ENCODE peak calls at places on chromosomes 2 and 18, in five cellular contexts. B is cardiac muscle cell, X is kidney, Y is Peyer's patch, F is stomach. W is an unnamed sample.

GRCh38 chr18:59823611-59824195 is 76.1 kb upstream of the PMAIP1 start:
- DNase-seq in B (peak; percentile 87), X (no peak), Y (peak; percentile 33), F (peak; percentile 76), W (peak; percentile 53)

GRCh38 chr2:101113441-101114267 is 37.5 kb downstream of the TBC1D8 start:
- DNase-seq in B (peak; percentile 83), X (no peak), Y (no peak), F (peak; percentile 48), W (no peak)

GRCh38 chr2:9653485-9654271 is 22.9 kb upstream of the YWHAQ start:
- DNase-seq in B (no peak), X (no peak), Y (no peak), F (no peak), W (peak; percentile 48)

GRCh38 chr2:28447943-28448737 is 47.7 kb upstream of the PLB1 start:
- DNase-seq in B (peak; percentile 89), X (no peak), Y (no peak), F (no peak), W (no peak)

GRCh38 chr2:207528980-207529329 is 807 bp upstream of the CREB1 start:
- DNase-seq in B (peak; percentile 50), X (no peak), Y (peak; percentile 52), F (peak; percentile 31), W (peak; percentile 46)

GRCh38 chr2:64678771-64679615 is 25.3 kb upstream of the SERTAD2 start:
- DNase-seq in B (no peak), X (no peak), Y (no peak), F (no peak), W (no peak)

GRCh38 chr2:63981702-63982103 is 37.5 kb downstream of the VPS54 start:
- DNase-seq in B (no peak), X (no peak), Y (no peak), F (no peak), W (no peak)

GRCh38 chr18:73461038-73461779 is 593.4 kb upstream of the NETO1 start:
- DNase-seq in B (no peak), X (no peak), Y (no peak), F (no peak), W (no peak)

GRCh38 chr2:230457073-230457768 is 41.2 kb downstream of the SP100 start:
- DNase-seq in B (no peak), X (no peak), Y (peak; percentile 62), F (no peak), W (no peak)

GRCh38 chr2:101474752-101475384 is at the start of gene RFX8:
- DNase-seq in B (peak; percentile 90), X (no peak), Y (no peak), F (no peak), W (peak; percentile 44)

GRCh38 chr2:147511491-147511948 is 333.3 kb upstream of the ACVR2A start:
- DNase-seq in B (peak; percentile 65), X (peak; percentile 84), Y (no peak), F (no peak), W (no peak)

GRCh38 chr18:26307161-26307773 is 81.0 kb downstream of the TAF4B start:
- DNase-seq in B (peak; percentile 78), X (no peak), Y (no peak), F (no peak), W (peak; percentile 53)

GRCh38 chr2:159138642-159139182 is 147.8 kb downstream of the WDSUB1 start:
- DNase-seq in B (no peak), X (no peak), Y (no peak), F (no peak), W (no peak)

GRCh38 chr18:72207280-72207679 is 336.9 kb downstream of the CBLN2 start:
- DNase-seq in B (no peak), X (no peak), Y (no peak), F (no peak), W (no peak)

GRCh38 chr2:170771049-170771937 is 1.1 kb downstream of the ERICH2 start:
- DNase-seq in B (peak; percentile 0), X (no peak), Y (no peak), F (no peak), W (peak; percentile 15)
- TF ChIP-seq CTCF in B (no peak), X (no peak), Y (no peak), F (no peak), W (no peak)

DNA sequence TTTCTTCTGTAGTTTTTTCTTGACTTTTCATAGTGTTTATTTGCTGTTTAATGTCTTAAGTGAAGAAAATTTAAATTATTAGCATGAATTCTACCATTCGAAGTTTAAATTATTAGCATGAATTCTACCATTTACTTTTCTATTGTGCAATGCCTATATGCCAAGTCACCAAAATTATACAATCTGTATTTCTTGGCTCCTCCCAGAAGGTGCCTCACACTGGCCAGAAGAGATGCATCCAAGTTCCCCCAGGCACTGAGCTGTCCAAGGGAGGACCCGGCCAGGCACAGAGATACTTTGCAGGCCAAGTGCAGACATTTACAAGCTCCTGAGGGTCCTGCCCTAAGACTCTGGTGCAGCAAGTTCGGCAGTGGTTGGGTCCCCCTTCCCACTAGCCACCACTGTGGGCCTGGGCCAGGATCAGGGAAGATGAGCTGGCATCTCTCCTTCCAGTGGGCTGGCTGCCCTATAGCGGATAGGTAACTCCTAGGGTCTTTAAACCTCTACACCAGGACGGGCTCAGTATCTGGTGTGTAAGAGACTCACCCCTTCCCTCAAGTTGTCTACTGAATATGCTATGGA is 31.3 kb downstream of the TMEM247 start:
- DNase-seq in B (no peak), X (no peak), Y (no peak), F (no peak), W (no peak)
- TF ChIP-seq CTCF in B (no peak), X (no peak), Y (no peak), F (no peak), W (no peak)

DNA sequence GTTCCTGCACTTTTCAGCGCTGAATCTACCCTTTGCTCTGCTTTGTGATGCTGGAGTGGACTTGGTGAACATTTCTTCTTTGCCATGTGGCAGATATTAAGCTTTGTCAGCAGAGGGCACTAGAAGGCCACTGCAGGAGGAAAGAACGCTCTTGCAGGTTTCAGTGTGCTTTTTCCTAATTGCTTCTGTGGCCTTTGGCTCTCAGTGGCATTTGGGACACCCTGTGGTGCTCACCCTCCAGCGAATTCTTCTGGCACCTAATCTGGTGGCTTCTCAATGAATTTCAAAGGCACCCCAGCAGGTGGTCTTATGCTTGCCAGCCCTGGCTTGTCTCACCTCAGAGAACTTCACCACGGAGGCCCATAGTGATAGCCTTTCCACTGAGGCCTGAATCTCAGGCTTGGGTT is 146.7 kb downstream of the MYO3B start:
- DNase-seq in B (peak; percentile 57), X (no peak), Y (no peak), F (peak; percentile 26), W (peak; percentile 31)
- TF ChIP-seq CTCF in B (peak; percentile 73), X (peak; percentile 78), Y (no peak), F (no peak), W (peak; percentile 89)

GRCh38 chr2:8535821-8536685 is 145.8 kb upstream of the ID2 start:
- DNase-seq in B (peak; percentile 30), X (no peak), Y (no peak), F (no peak), W (no peak)
- TF ChIP-seq CTCF in B (no peak), X (no peak), Y (no peak), F (no peak), W (no peak)

GRCh38 chr18:903703-904102 is 968 bp upstream of the ADCYAP1 start:
- DNase-seq in B (peak; percentile 71), X (peak; percentile 79), Y (no peak), F (peak; percentile 35), W (peak; percentile 50)

GRCh38 chr18:904135-905090 is at the start of gene ADCYAP1:
- DNase-seq in B (no peak), X (no peak), Y (no peak), F (no peak), W (peak; percentile 26)

GRCh38 chr18:901769-902168 is 2.9 kb upstream of the ADCYAP1 start:
- DNase-seq in B (no peak), X (no peak), Y (no peak), F (no peak), W (no peak)

GRCh38 chr18:905307-905947 is 756 bp downstream of the ADCYAP1 start:
- DNase-seq in B (no peak), X (no peak), Y (no peak), F (no peak), W (peak; percentile 20)

DNA sequence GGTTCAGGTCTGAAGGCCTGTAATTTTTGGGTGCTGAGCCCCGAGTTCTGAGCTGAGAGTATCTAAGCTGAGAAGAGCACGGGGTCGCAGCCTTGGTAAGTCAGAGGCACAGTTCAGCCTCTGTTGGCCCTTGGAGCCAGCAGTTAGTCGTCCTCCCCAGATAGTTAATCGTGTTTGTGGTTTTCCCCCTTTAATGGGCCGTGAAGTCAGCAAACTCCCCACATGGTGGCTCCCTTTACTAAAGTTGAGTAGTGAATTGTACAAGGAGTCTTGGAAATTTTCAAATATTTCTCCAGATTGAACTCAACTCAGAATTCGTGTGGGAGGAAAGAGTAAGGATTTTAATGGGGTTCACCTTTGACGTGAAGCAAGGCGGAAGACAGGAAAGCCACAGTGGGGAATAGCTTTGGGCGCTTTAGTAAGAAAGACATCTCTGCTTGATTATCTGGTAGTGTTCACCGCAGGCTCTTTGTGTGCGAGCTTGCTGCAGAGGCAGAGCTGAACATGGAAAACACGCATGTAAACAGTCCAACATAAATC is 2.4 kb upstream of the ADCYAP1 start:
- DNase-seq in B (peak; percentile 69), X (no peak), Y (no peak), F (no peak), W (peak; percentile 24)
- TF ChIP-seq CTCF in B (peak; percentile 57), X (peak; percentile 21), Y (no peak), F (no peak), W (no peak)

GRCh38 chr2:218368150-218368528 is 11.5 kb downstream of the CATIP start:
- DNase-seq in B (no peak), X (peak; percentile 73), Y (no peak), F (no peak), W (no peak)

GRCh38 chr2:218369374-218369773 is 12.7 kb upstream of the SLC11A1 start:
- DNase-seq in B (no peak), X (peak; percentile 22), Y (no peak), F (no peak), W (no peak)

GRCh38 chr2:218370410-218371063 is 11.5 kb upstream of the SLC11A1 start:
- DNase-seq in B (peak; percentile 72), X (peak; percentile 81), Y (no peak), F (peak; percentile 53), W (no peak)

GRCh38 chr2:218367415-218368149 is 10.9 kb downstream of the CATIP start:
- DNase-seq in B (peak; percentile 87), X (peak; percentile 97), Y (peak; percentile 79), F (peak; percentile 89), W (peak; percentile 96)

GRCh38 chr2:218368621-218369153 is 12.0 kb downstream of the CATIP start:
- DNase-seq in B (peak; percentile 37), X (peak; percentile 77), Y (no peak), F (no peak), W (no peak)
- TF ChIP-seq CTCF in B (peak; percentile 6), X (no peak), Y (no peak), F (no peak), W (no peak)